ENCODE peak calls at places on chromosomes 3 and 15, in seven cellular contexts. One of them, this sample, is unnamed.

GRCh38 chr3:124599147-124599765 is 131.0 kb upstream of the UMPS start:
- DNase-seq in suprapubic skin: no peak
- DNase-seq in A549: no peak
- DNase-seq in stomach: no peak
- DNase-seq in ovary: no peak
- DNase-seq in SK-N-SH: no peak
- DNase-seq in transverse colon: no peak
- DNase-seq in this sample: no peak

GRCh38 chr15:95121191-95121590 is 889.8 kb downstream of the MCTP2 start:
- DNase-seq in suprapubic skin: no peak
- DNase-seq in A549: no peak
- DNase-seq in stomach: no peak
- DNase-seq in ovary: no peak
- DNase-seq in SK-N-SH: no peak
- DNase-seq in transverse colon: no peak
- DNase-seq in this sample: no peak

GRCh38 chr15:100201376-100202280 is 140.1 kb downstream of the ADAMTS17 start:
- DNase-seq in suprapubic skin: no peak
- DNase-seq in A549: no peak
- DNase-seq in stomach: no peak
- DNase-seq in ovary: no peak
- DNase-seq in SK-N-SH: peak; percentile 87
- DNase-seq in transverse colon: no peak
- DNase-seq in this sample: no peak

GRCh38 chr15:99677540-99678134 is 55.6 kb downstream of the LYSMD4 start:
- DNase-seq in suprapubic skin: no peak
- DNase-seq in A549: no peak
- DNase-seq in stomach: no peak
- DNase-seq in ovary: no peak
- DNase-seq in SK-N-SH: no peak
- DNase-seq in transverse colon: no peak
- DNase-seq in this sample: no peak

GRCh38 chr15:30816430-30816829 is 87.3 kb upstream of the FAN1 start:
- DNase-seq in suprapubic skin: no peak
- DNase-seq in A549: no peak
- DNase-seq in stomach: no peak
- DNase-seq in ovary: no peak
- DNase-seq in SK-N-SH: no peak
- DNase-seq in transverse colon: no peak
- DNase-seq in this sample: no peak

GRCh38 chr3:42539871-42540714 is 37.6 kb downstream of the VIPR1 start:
- DNase-seq in suprapubic skin: no peak
- DNase-seq in A549: peak; percentile 44
- DNase-seq in stomach: peak; percentile 79
- DNase-seq in ovary: no peak
- DNase-seq in SK-N-SH: peak; percentile 71
- DNase-seq in transverse colon: peak; percentile 85
- DNase-seq in this sample: no peak

GRCh38 chr15:99996667-99997066 is 263.4 kb upstream of the LYSMD4 start:
- DNase-seq in suprapubic skin: no peak
- DNase-seq in A549: no peak
- DNase-seq in stomach: no peak
- DNase-seq in ovary: no peak
- DNase-seq in SK-N-SH: no peak
- DNase-seq in transverse colon: no peak
- DNase-seq in this sample: no peak

GRCh38 chr3:139534444-139534812 is 5.1 kb downstream of the RBP1 start:
- DNase-seq in suprapubic skin: no peak
- DNase-seq in A549: no peak
- DNase-seq in stomach: peak; percentile 37
- DNase-seq in ovary: peak; percentile 49
- DNase-seq in SK-N-SH: no peak
- DNase-seq in transverse colon: peak; percentile 43
- DNase-seq in this sample: no peak

GRCh38 chr3:143897558-143898305 is 49.5 kb upstream of the SLC9A9 start:
- DNase-seq in suprapubic skin: no peak
- DNase-seq in A549: peak; percentile 5
- DNase-seq in stomach: no peak
- DNase-seq in ovary: no peak
- DNase-seq in SK-N-SH: no peak
- DNase-seq in transverse colon: no peak
- DNase-seq in this sample: no peak

GRCh38 chr3:124776856-124777255 is 46.6 kb downstream of the UMPS start:
- DNase-seq in suprapubic skin: no peak
- DNase-seq in A549: no peak
- DNase-seq in stomach: no peak
- DNase-seq in ovary: no peak
- DNase-seq in SK-N-SH: no peak
- DNase-seq in transverse colon: no peak
- DNase-seq in this sample: no peak

GRCh38 chr3:36147934-36148333 is 232.4 kb upstream of the STAC start:
- DNase-seq in suprapubic skin: no peak
- DNase-seq in A549: no peak
- DNase-seq in stomach: no peak
- DNase-seq in ovary: no peak
- DNase-seq in SK-N-SH: no peak
- DNase-seq in transverse colon: no peak
- DNase-seq in this sample: no peak

GRCh38 chr3:12662593-12663310 is 1.2 kb downstream of the RAF1 start:
- DNase-seq in suprapubic skin: no peak
- DNase-seq in A549: peak; percentile 19
- DNase-seq in stomach: peak; percentile 48
- DNase-seq in ovary: no peak
- DNase-seq in SK-N-SH: peak; percentile 43
- DNase-seq in transverse colon: peak; percentile 51
- DNase-seq in this sample: no peak

GRCh38 chr3:72535789-72536188 is 312.5 kb downstream of the SHQ1 start:
- DNase-seq in suprapubic skin: no peak
- DNase-seq in A549: no peak
- DNase-seq in stomach: no peak
- DNase-seq in ovary: no peak
- DNase-seq in SK-N-SH: no peak
- DNase-seq in transverse colon: no peak
- DNase-seq in this sample: no peak

GRCh38 chr3:149020839-149021252 is 29.5 kb downstream of the GYG1 start:
- DNase-seq in suprapubic skin: no peak
- DNase-seq in A549: no peak
- DNase-seq in stomach: no peak
- DNase-seq in ovary: no peak
- DNase-seq in SK-N-SH: no peak
- DNase-seq in transverse colon: no peak
- DNase-seq in this sample: no peak

GRCh38 chr3:195117978-195118581 is 152.9 kb downstream of the XXYLT1 start:
- DNase-seq in suprapubic skin: no peak
- DNase-seq in A549: no peak
- DNase-seq in stomach: peak; percentile 80
- DNase-seq in ovary: no peak
- DNase-seq in SK-N-SH: no peak
- DNase-seq in transverse colon: peak; percentile 56
- DNase-seq in this sample: no peak

GRCh38 chr3:19202754-19203153 is 54.4 kb downstream of the KCNH8 start:
- DNase-seq in suprapubic skin: no peak
- DNase-seq in A549: no peak
- DNase-seq in stomach: no peak
- DNase-seq in ovary: no peak
- DNase-seq in SK-N-SH: no peak
- DNase-seq in transverse colon: no peak
- DNase-seq in this sample: no peak

GRCh38 chr3:14549256-14549931 is 9.3 kb upstream of the GRIP2 start:
- DNase-seq in suprapubic skin: no peak
- DNase-seq in A549: peak; percentile 41
- DNase-seq in stomach: no peak
- DNase-seq in ovary: no peak
- DNase-seq in SK-N-SH: peak; percentile 53
- DNase-seq in transverse colon: no peak
- DNase-seq in this sample: no peak

GRCh38 chr3:99875925-99876781 is 58.5 kb downstream of the CMSS1 start:
- DNase-seq in suprapubic skin: peak; percentile 82
- DNase-seq in A549: peak; percentile 36
- DNase-seq in stomach: peak; percentile 84
- DNase-seq in ovary: peak; percentile 85
- DNase-seq in SK-N-SH: peak; percentile 88
- DNase-seq in transverse colon: peak; percentile 82
- DNase-seq in this sample: peak; percentile 94

GRCh38 chr3:183158552-183159006 is 4.0 kb downstream of the LAMP3 start:
- DNase-seq in suprapubic skin: no peak
- DNase-seq in A549: no peak
- DNase-seq in stomach: no peak
- DNase-seq in ovary: no peak
- DNase-seq in SK-N-SH: no peak
- DNase-seq in transverse colon: no peak
- DNase-seq in this sample: no peak

GRCh38 chr3:54146383-54147239 is 24.3 kb downstream of the CACNA2D3 start:
- DNase-seq in suprapubic skin: no peak
- DNase-seq in A549: peak; percentile 36
- DNase-seq in stomach: peak; percentile 67
- DNase-seq in ovary: peak; percentile 11
- DNase-seq in SK-N-SH: peak; percentile 82
- DNase-seq in transverse colon: peak; percentile 41
- DNase-seq in this sample: no peak

GRCh38 chr3:190323241-190323617 is 983 bp upstream of the CLDN1 start:
- DNase-seq in suprapubic skin: no peak
- DNase-seq in A549: no peak
- DNase-seq in stomach: peak; percentile 38
- DNase-seq in ovary: peak; percentile 14
- DNase-seq in SK-N-SH: no peak
- DNase-seq in transverse colon: no peak
- DNase-seq in this sample: no peak

GRCh38 chr3:124486324-124486723 is 243.9 kb upstream of the UMPS start:
- DNase-seq in suprapubic skin: no peak
- DNase-seq in A549: peak; percentile 23
- DNase-seq in stomach: no peak
- DNase-seq in ovary: no peak
- DNase-seq in SK-N-SH: no peak
- DNase-seq in transverse colon: no peak
- DNase-seq in this sample: peak; percentile 45

GRCh38 chr3:184255291-184256039 is 5.9 kb downstream of the CAMK2N2 start:
- DNase-seq in suprapubic skin: no peak
- DNase-seq in A549: no peak
- DNase-seq in stomach: no peak
- DNase-seq in ovary: no peak
- DNase-seq in SK-N-SH: no peak
- DNase-seq in transverse colon: no peak
- DNase-seq in this sample: no peak

GRCh38 chr3:13210221-13210975 is 137.2 kb upstream of the IQSEC1 start:
- DNase-seq in suprapubic skin: no peak
- DNase-seq in A549: no peak
- DNase-seq in stomach: no peak
- DNase-seq in ovary: no peak
- DNase-seq in SK-N-SH: peak; percentile 68
- DNase-seq in transverse colon: no peak
- DNase-seq in this sample: no peak

DNA sequence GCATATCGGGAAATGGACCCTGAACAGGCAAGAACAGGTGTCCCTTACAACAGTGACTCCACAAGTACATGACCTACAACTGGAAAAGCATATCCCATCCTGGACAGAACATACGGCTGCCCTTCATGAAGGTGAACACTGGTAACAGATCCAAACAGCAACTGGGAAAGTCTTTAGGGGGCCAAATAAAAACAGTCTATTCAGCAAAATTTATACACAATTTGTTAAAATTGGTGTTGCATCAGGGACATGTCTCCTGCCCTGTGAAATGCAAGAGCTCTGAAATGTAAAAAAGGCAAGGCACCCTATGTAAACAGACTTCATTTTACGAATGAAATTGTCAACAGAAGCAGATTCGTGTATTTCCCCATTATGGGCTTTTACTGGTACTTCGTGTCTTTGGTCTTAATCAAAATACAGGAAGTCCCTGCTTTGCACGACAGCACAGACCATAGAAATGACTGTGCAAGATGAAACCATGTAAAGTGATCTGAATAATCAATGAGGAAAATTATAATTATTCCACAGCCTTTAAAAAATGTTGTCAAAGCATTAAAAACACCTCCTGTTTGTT is 127.3 kb upstream of the THBS1 start:
- DNase-seq in suprapubic skin: no peak
- DNase-seq in A549: no peak
- DNase-seq in stomach: no peak
- DNase-seq in ovary: no peak
- DNase-seq in SK-N-SH: no peak
- DNase-seq in transverse colon: no peak
- DNase-seq in this sample: no peak
- TF ChIP-seq EP300 in suprapubic skin: no peak
- TF ChIP-seq EP300 in A549: no peak
- TF ChIP-seq EP300 in stomach: no peak
- TF ChIP-seq EP300 in ovary: no peak
- TF ChIP-seq EP300 in SK-N-SH: no peak
- TF ChIP-seq EP300 in transverse colon: peak; percentile 83
- TF ChIP-seq EP300 in this sample: peak; percentile 42

GRCh38 chr15:27358751-27359434 is 387.9 kb downstream of the GABRG3 start:
- DNase-seq in suprapubic skin: no peak
- DNase-seq in A549: peak; percentile 16
- DNase-seq in stomach: no peak
- DNase-seq in ovary: no peak
- DNase-seq in SK-N-SH: peak; percentile 41
- DNase-seq in transverse colon: no peak
- DNase-seq in this sample: peak; percentile 64
- TF ChIP-seq CTCF in suprapubic skin: no peak
- TF ChIP-seq CTCF in A549: peak; percentile 79
- TF ChIP-seq CTCF in stomach: no peak
- TF ChIP-seq CTCF in ovary: no peak
- TF ChIP-seq CTCF in SK-N-SH: peak; percentile 29
- TF ChIP-seq CTCF in transverse colon: no peak
- TF ChIP-seq CTCF in this sample: peak; percentile 72

GRCh38 chr3:193863657-193864323 is 270.8 kb downstream of the OPA1 start:
- DNase-seq in suprapubic skin: no peak
- DNase-seq in A549: no peak
- DNase-seq in stomach: no peak
- DNase-seq in ovary: no peak
- DNase-seq in SK-N-SH: no peak
- DNase-seq in transverse colon: no peak
- DNase-seq in this sample: no peak
- TF ChIP-seq EP300 in suprapubic skin: peak; percentile 84
- TF ChIP-seq EP300 in A549: no peak
- TF ChIP-seq EP300 in stomach: peak; percentile 16
- TF ChIP-seq EP300 in ovary: no peak
- TF ChIP-seq EP300 in SK-N-SH: no peak
- TF ChIP-seq EP300 in transverse colon: peak; percentile 59
- TF ChIP-seq EP300 in this sample: peak; percentile 92

DNA sequence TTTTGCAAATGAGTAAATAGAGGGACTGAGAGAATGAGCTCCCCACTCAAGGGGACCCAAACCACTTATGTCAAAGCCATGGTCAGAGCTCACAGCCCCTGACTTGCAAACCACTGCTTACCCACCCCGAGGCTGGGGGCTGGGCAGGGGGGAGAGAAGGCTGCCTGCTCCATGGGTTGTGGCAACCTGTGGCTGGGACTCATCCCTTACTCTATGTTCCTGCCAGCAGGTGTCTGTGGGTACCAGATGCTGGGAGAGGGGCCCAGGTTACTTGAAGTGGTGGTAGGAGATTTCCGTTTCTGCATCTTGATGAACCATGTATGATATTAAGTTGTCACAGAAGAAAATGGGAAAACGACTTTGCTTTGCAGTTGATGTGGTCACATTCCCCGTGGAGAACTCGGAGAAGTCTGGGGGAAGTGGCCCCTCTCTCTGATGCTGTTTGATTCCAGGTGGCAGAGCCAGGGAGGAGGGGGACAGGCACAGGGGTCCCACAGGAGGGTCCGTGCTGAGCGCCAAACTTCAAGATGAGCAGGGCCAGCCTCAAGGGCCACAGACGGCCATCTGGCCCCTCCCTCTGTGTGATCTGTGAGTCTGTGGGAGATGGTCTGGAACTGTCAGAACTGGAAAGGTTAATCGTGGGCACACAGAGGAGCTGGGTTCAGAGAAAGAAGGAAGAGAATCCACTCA is 23.3 kb upstream of the CORO2B start:
- DNase-seq in suprapubic skin: no peak
- DNase-seq in A549: no peak
- DNase-seq in stomach: no peak
- DNase-seq in ovary: no peak
- DNase-seq in SK-N-SH: no peak
- DNase-seq in transverse colon: no peak
- DNase-seq in this sample: no peak
- TF ChIP-seq CTCF in suprapubic skin: no peak
- TF ChIP-seq CTCF in A549: no peak
- TF ChIP-seq CTCF in stomach: no peak
- TF ChIP-seq CTCF in ovary: no peak
- TF ChIP-seq CTCF in SK-N-SH: no peak
- TF ChIP-seq CTCF in transverse colon: no peak
- TF ChIP-seq CTCF in this sample: no peak

This sample was measured in esophagus muscularis mucosa.